ENCODE peak calls at places on chromosomes 7 and 10, in seven cellular contexts. D is OCI-LY7, T is brain microvascular endothelial cell, V is T-helper 17 cell, N is GM04503, J is caudate nucleus, E is smooth muscle cell of the brain vasculature. S is an unnamed sample.

GRCh38 chr7:750111-750905 is 23.2 kb upstream of the PRKAR1B start:
- DNase-seq in D (no peak), V (no peak), J (no peak), E (no peak), N (no peak), T (no peak), S (no peak)

GRCh38 chr7:7438851-7439250 is 96.8 kb downstream of the COL28A1 start:
- DNase-seq in N (peak), J (no peak), E (peak), D (no peak), V (no peak), T (peak), S (no peak)

GRCh38 chr7:92400013-92400412 is 47.3 kb upstream of the GATAD1 start:
- DNase-seq in D (no peak), J (no peak), T (no peak), N (no peak), V (no peak), E (no peak), S (no peak)

GRCh38 chr7:108824840-108825540 is 255.3 kb downstream of the DNAJB9 start:
- DNase-seq in E (peak), T (peak), N (no peak), D (no peak), V (no peak), J (no peak), S (no peak)

GRCh38 chr7:45582136-45582742 is 8.1 kb downstream of the ADCY1 start:
- DNase-seq in N (no peak), D (no peak), V (no peak), J (no peak), T (no peak), E (no peak), S (no peak)

GRCh38 chr10:46325021-46325420 is 38.2 kb downstream of the ANTXRL start:
- DNase-seq in D (peak), J (no peak), T (no peak), N (no peak), E (no peak), V (no peak), S (no peak)

GRCh38 chr7:135291809-135292253 is 58.2 kb downstream of the STRA8 start:
- DNase-seq in V (no peak), T (peak), N (no peak), D (no peak), J (no peak), E (no peak), S (no peak)

GRCh38 chr7:70383369-70383768 is 748.6 kb upstream of the GALNT17 start:
- DNase-seq in N (no peak), E (no peak), J (no peak), D (no peak), V (no peak), T (no peak), S (no peak)

GRCh38 chr7:68006619-68007018 is 1010.0 kb downstream of the TYW1 start:
- DNase-seq in J (no peak), N (no peak), D (no peak), E (no peak), T (no peak), V (no peak), S (no peak)

GRCh38 chr7:110775046-110775445 is 315.9 kb upstream of the LRRN3 start:
- DNase-seq in T (peak), N (no peak), J (no peak), E (no peak), V (no peak), D (no peak), S (no peak)

GRCh38 chr7:143490719-143491306 is 13.1 kb downstream of the TAS2R41 start:
- DNase-seq in D (no peak), J (no peak), E (no peak), N (no peak), T (no peak), V (no peak), S (no peak)

GRCh38 chr7:155449008-155449879 is 8.7 kb upstream of the EN2 start:
- DNase-seq in J (no peak), T (no peak), V (no peak), E (no peak), D (no peak), N (no peak), S (no peak)

GRCh38 chr7:123285076-123285700 is 85.4 kb upstream of the SLC13A1 start:
- DNase-seq in E (no peak), D (no peak), V (no peak), T (no peak), N (no peak), J (no peak), S (no peak)

GRCh38 chr10:20885678-20886077 is 11.4 kb downstream of the NEBL start:
- DNase-seq in D (no peak), N (no peak), T (no peak), V (no peak), J (no peak), E (no peak), S (no peak)

GRCh38 chr7:40680657-40681056 is 545.9 kb downstream of the SUGCT start:
- DNase-seq in V (no peak), D (peak), T (no peak), E (no peak), J (no peak), N (no peak), S (no peak)

GRCh38 chr10:1539216-1539615 is 198.1 kb downstream of the ADARB2 start:
- DNase-seq in T (no peak), N (no peak), E (no peak), V (no peak), J (no peak), D (peak), S (no peak)

GRCh38 chr7:149588930-149589329 is 91.3 kb upstream of the ZNF746 start:
- DNase-seq in E (no peak), D (no peak), N (no peak), J (no peak), V (no peak), T (no peak), S (no peak)

GRCh38 chr10:84196083-84196482 is 1.7 kb downstream of the CDHR1 start:
- DNase-seq in E (no peak), T (no peak), V (no peak), J (no peak), D (no peak), N (no peak), S (no peak)

GRCh38 chr7:155530601-155531000 is 15.8 kb downstream of the CNPY1 start:
- DNase-seq in N (no peak), T (no peak), E (no peak), J (no peak), V (no peak), D (no peak), S (no peak)

GRCh38 chr7:106086062-106086461 is 26.1 kb downstream of the SYPL1 start:
- DNase-seq in V (no peak), N (no peak), E (no peak), J (no peak), D (no peak), T (no peak), S (no peak)

GRCh38 chr10:63236113-63236935 is 103.2 kb downstream of the NRBF2 start:
- DNase-seq in T (peak), E (peak), N (peak), V (no peak), J (no peak), D (peak), S (no peak)

GRCh38 chr10:132860527-132860926 is 74.6 kb upstream of the NKX6-2 start:
- DNase-seq in E (no peak), J (no peak), V (peak), D (no peak), N (no peak), T (no peak), S (no peak)

GRCh38 chr7:12554421-12554820 is 16.1 kb upstream of the SCIN start:
- DNase-seq in D (no peak), J (no peak), T (no peak), N (no peak), V (no peak), E (no peak), S (no peak)

GRCh38 chr10:7507887-7508726 is 97.3 kb upstream of the SFMBT2 start:
- DNase-seq in E (no peak), J (no peak), D (peak), V (no peak), T (no peak), N (no peak), S (no peak)

GRCh38 chr10:28250782-28251181 is 52.1 kb downstream of the MPP7 start:
- DNase-seq in T (no peak), D (peak), N (no peak), V (no peak), E (no peak), J (no peak), S (no peak)

GRCh38 chr10:102648889-102649752 is 4.8 kb downstream of the TRIM8 start:
- DNase-seq in D (peak), T (no peak), V (no peak), J (peak), N (no peak), E (no peak), S (no peak)

GRCh38 chr10:33335800-33336605 is 1.5 kb upstream of the NRP1 start:
- DNase-seq in E (no peak), D (no peak), N (no peak), J (no peak), T (peak), V (no peak), S (no peak)

GRCh38 chr7:82335927-82336326 is 107.7 kb downstream of the CACNA2D1 start:
- DNase-seq in D (no peak), J (no peak), V (no peak), E (no peak), N (no peak), T (no peak), S (peak)

GRCh38 chr10:68188835-68189234 is 43.1 kb downstream of the ATOH7 start:
- DNase-seq in N (no peak), V (no peak), T (no peak), J (no peak), E (no peak), D (no peak), S (no peak)

GRCh38 chr10:62031522-62031921 is 130.0 kb downstream of the ARID5B start:
- DNase-seq in E (no peak), D (peak), V (no peak), N (no peak), T (no peak), J (no peak), S (no peak)

GRCh38 chr10:131641231-131641630 is 259.6 kb upstream of the PPP2R2D start:
- DNase-seq in E (no peak), N (no peak), J (no peak), T (no peak), V (no peak), D (peak), S (no peak)

GRCh38 chr10:31650010-31650409 is 278.6 kb downstream of the ARHGAP12 start:
- DNase-seq in J (no peak), E (peak), V (no peak), D (no peak), N (peak), T (peak), S (no peak)

GRCh38 chr7:114217026-114217425 is 197.6 kb upstream of the FOXP2 start:
- DNase-seq in J (no peak), V (no peak), D (no peak), N (no peak), T (no peak), E (no peak), S (no peak)

GRCh38 chr7:114102996-114103395 is 184.2 kb upstream of the PPP1R3A start:
- DNase-seq in D (no peak), E (no peak), N (no peak), J (no peak), T (no peak), V (no peak), S (no peak)